ENCODE peak calls at places on chromosomes 12 and 14, in six cellular contexts. O is Panc1, Q is PC-9, V is HCT116, M is PC-3, S is fibroblast of lung. X is an unnamed sample.

GRCh38 chr12:124928912-124929530 is 14.6 kb upstream of the UBC start:
- DNase-seq in Q (no peak), S (no peak), V (no peak), O (no peak), M (peak; percentile 32), X (peak; percentile 35)

GRCh38 chr12:31558521-31558920 is 32.4 kb downstream of the DENND5B start:
- DNase-seq in O (no peak), M (peak; percentile 36), S (peak; percentile 74), Q (no peak), V (no peak), X (no peak)

GRCh38 chr14:74089251-74090020 is 4.7 kb downstream of the LIN52 start:
- DNase-seq in O (no peak), Q (no peak), S (no peak), V (no peak), M (no peak), X (no peak)

GRCh38 chr12:104886418-104887401 is 71.4 kb downstream of the SLC41A2 start:
- DNase-seq in S (peak; percentile 92), Q (peak; percentile 41), V (peak; percentile 15), M (peak; percentile 84), O (no peak), X (no peak)

GRCh38 chr14:100065161-100065871 is at the start of gene EVL:
- DNase-seq in Q (no peak), V (no peak), S (no peak), O (no peak), M (no peak), X (peak; percentile 70)

GRCh38 chr14:74257988-74258704 is 18.9 kb downstream of the VSX2 start:
- DNase-seq in S (no peak), O (no peak), Q (no peak), M (no peak), V (no peak), X (no peak)

GRCh38 chr12:102061096-102061555 is 665 bp downstream of the WASHC3 start:
- DNase-seq in O (no peak), S (peak; percentile 14), V (no peak), M (peak; percentile 48), Q (peak; percentile 44), X (peak; percentile 12)

GRCh38 chr12:123660328-123660727 is 10.6 kb upstream of the TCTN2 start:
- DNase-seq in V (no peak), M (peak; percentile 96), Q (peak; percentile 74), S (peak; percentile 89), O (peak; percentile 47), X (no peak)

GRCh38 chr14:62206456-62206855 is 444.2 kb downstream of the SNAPC1 start:
- DNase-seq in O (no peak), Q (no peak), V (no peak), M (peak; percentile 6), S (peak; percentile 37), X (no peak)

GRCh38 chr14:58078068-58078467 is 73.9 kb downstream of the ARMH4 start:
- DNase-seq in S (peak; percentile 58), Q (no peak), V (no peak), O (no peak), M (peak; percentile 54), X (no peak)

GRCh38 chr12:2339022-2339431 is 286.2 kb downstream of the CACNA1C start:
- DNase-seq in Q (no peak), S (peak; percentile 87), M (peak; percentile 69), O (no peak), V (no peak), X (no peak)

GRCh38 chr14:25841226-25841625 is 756.6 kb downstream of the NOVA1 start:
- DNase-seq in S (no peak), Q (no peak), O (no peak), V (no peak), M (no peak), X (no peak)

GRCh38 chr14:74218462-74218861 is 20.8 kb upstream of the VSX2 start:
- DNase-seq in O (no peak), V (no peak), S (no peak), M (no peak), Q (no peak), X (no peak)

GRCh38 chr12:77382096-77382742 is 316.9 kb upstream of the E2F7 start:
- DNase-seq in Q (no peak), S (peak; percentile 31), M (no peak), V (no peak), O (no peak), X (no peak)

GRCh38 chr14:35257809-35258208 is 34.4 kb upstream of the PSMA6 start:
- DNase-seq in S (peak; percentile 44), Q (no peak), O (no peak), V (no peak), M (peak; percentile 27), X (no peak)

GRCh38 chr12:120211243-120211903 is 10.5 kb upstream of the RPLP0 start:
- DNase-seq in M (no peak), V (no peak), Q (no peak), S (no peak), O (no peak), X (no peak)

GRCh38 chr14:68268719-68269118 is 449.1 kb downstream of the RAD51B start:
- DNase-seq in S (no peak), V (no peak), O (no peak), M (no peak), Q (no peak), X (no peak)

GRCh38 chr12:46530373-46531056 is 157.9 kb upstream of the SLC38A2 start:
- DNase-seq in Q (no peak), M (no peak), S (no peak), V (no peak), O (no peak), X (no peak)

GRCh38 chr12:117054279-117054678 is 44.9 kb downstream of the TESC start:
- DNase-seq in Q (no peak), V (no peak), M (no peak), S (no peak), O (no peak), X (no peak)

GRCh38 chr14:90504643-90505042 is 107.8 kb downstream of the CALM1 start:
- DNase-seq in Q (no peak), M (no peak), O (no peak), S (no peak), V (no peak), X (no peak)

GRCh38 chr12:122051231-122051876 is 27.2 kb upstream of the MLXIP start:
- DNase-seq in M (no peak), S (peak; percentile 61), O (no peak), V (no peak), Q (no peak), X (no peak)

DNA sequence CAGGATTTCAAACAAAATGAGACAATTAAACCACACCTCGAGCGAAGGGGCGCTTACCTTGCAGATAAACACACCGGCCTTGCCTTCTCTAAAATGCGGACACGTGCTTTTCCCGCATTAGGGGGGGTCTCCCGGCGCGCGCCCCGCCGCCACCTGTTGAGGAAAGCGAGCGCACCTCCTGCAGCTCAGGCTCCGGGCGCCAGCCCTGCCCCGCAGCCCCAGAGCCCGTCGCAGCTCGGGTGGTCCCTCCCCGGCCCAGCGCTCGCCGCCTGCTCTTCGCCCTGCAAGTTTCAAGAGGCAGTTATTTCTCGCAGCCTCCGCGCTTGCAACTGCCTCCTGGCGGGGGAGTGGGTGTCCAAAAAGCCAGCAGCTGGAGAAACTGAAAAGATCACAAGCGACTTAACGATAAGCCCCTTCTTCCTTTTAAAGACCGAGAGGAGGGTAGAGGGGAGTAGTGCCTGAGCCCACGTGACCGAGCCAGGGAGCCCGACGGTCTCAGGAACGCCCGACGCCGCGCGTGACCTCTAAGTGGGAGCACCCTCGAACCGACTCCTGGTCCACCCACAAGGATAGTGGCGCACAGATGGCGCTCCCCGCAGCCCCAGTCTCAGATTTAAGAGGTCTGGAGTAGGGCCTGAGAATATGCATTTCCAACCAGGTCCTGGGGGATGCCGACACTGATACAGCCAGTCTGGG is at the start of gene ESR2:
- DNase-seq in S (peak; percentile 56), V (no peak), O (no peak), Q (no peak), M (peak; percentile 29), X (peak; percentile 63)
- TF ChIP-seq CTCF in S (peak; percentile 47), V (no peak), O (no peak), Q (no peak), M (peak; percentile 50), X (no peak)

DNA sequence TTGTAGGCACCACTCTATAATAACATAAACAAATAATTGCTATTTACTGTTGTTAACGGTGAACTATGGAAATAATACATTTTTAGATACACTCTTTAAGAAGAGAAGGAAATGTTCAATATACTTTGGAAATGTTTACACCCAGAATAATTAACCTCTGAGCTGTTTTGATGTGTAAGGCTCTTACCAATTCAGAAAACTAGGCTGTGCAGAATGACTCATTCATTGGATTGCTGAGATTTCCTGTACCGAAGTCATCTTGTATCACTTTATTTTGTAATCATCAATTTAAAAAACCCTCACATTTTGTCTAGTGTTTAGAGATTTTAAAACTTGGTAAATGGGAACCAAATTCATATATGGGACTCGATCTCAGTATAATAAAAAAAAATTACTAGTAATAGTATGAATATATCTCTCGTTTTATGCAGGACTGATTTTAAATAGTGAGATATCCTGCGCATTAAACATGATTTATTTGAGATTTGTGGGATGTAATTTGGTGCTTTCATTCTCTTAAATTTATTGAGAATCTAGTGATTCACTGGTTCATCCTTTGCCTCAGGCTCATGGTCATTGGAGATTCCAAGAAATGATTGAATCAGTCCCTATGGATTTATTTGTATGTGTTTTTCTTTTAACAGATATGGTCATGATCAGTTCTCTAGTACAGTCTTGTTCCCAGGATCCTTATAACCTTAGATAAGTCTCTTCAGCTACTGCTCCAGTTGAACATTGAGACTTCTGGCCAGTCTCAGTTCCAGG is 3.9 kb downstream of the SAMD4A start:
- DNase-seq in S (peak; percentile 92), M (peak; percentile 93), V (no peak), O (no peak), Q (peak; percentile 81), X (no peak)
- H3K4me3 ChIP-seq in S (peak overlapping the region; percentile 82), M (peak overlapping the region; percentile 85), V (no peak overlapping the region), O (no peak overlapping the region), Q (peak overlapping the region; percentile 78), X (no peak overlapping the region)

GRCh38 chr12:110007874-110008273 is 8.6 kb downstream of the ANKRD13A start:
- DNase-seq in M (no peak), V (no peak), O (no peak), S (no peak), Q (no peak), X (no peak)

GRCh38 chr12:110012659-110013058 is 13.4 kb downstream of the ANKRD13A start:
- DNase-seq in V (no peak), S (no peak), M (no peak), Q (no peak), O (no peak), X (no peak)

GRCh38 chr12:110010853-110011835 is 11.9 kb downstream of the ANKRD13A start:
- DNase-seq in Q (no peak), O (no peak), S (no peak), M (no peak), V (no peak), X (no peak)

GRCh38 chr12:110015132-110015531 is 15.9 kb downstream of the ANKRD13A start:
- DNase-seq in S (no peak), O (no peak), V (no peak), M (no peak), Q (no peak), X (no peak)

DNA sequence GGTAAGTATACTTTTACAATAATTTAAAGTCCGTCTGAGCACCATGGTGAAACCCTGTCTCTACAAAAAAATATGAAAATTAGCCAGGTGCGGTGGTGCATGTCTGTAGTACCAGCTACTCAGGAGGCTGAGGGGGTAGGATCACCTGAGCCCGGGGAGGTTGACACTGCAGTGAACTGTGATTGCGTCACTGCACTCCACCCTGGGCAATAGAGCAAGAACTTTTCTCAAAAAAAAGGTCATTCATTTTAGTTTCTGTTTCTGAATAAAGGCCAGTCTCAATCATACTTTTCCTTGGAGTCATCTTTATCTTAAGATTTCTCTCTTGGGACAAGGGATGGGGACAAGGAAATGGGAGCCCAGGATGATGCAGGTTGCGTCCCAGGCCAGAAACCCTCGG is 12.9 kb downstream of the ANKRD13A start:
- DNase-seq in O (no peak), M (no peak), S (peak; percentile 35), Q (peak; percentile 43), V (no peak), X (no peak)
- TF ChIP-seq CTCF in O (no peak), M (no peak), S (no peak), Q (no peak), V (no peak), X (no peak)

GRCh38 chr12:94404854-94405253 is 54.8 kb downstream of the CEP83 start:
- DNase-seq in V (no peak), M (no peak), O (no peak), Q (no peak), S (no peak), X (no peak)
- H3K4me3 ChIP-seq in V (no peak overlapping the region), M (no peak overlapping the region), O (no peak overlapping the region), Q (no peak overlapping the region), S (no peak overlapping the region), X (no peak overlapping the region)